ENCODE peak calls at places on chromosome 17, in four cellular contexts. N, C, B and S are unnamed samples.

GRCh38 chr17:56440391-56440790 is 153.1 kb upstream of the NOG start:
- DNase-seq in N (no peak), C (no peak), B (no peak), S (no peak)

GRCh38 chr17:37676115-37676925 is 33.1 kb upstream of the DDX52 start:
- DNase-seq in N (no peak), C (no peak), B (no peak), S (peak; percentile 56)

GRCh38 chr17:17350491-17351355 is 47.5 kb downstream of the NT5M start:
- DNase-seq in N (no peak), C (peak; percentile 13), B (no peak), S (no peak)

GRCh38 chr17:46171939-46172338 is 21.3 kb downstream of the KANSL1 start:
- DNase-seq in N (no peak), C (no peak), B (no peak), S (no peak)

GRCh38 chr17:56499799-56500388 is 93.6 kb upstream of the NOG start:
- DNase-seq in N (no peak), C (no peak), B (no peak), S (no peak)

GRCh38 chr17:77516902-77517301 is 376.1 kb downstream of the SEC14L1 start:
- DNase-seq in N (no peak), C (peak; percentile 21), B (no peak), S (no peak)

GRCh38 chr17:64071111-64071510 is 50.7 kb upstream of the ICAM2 start:
- DNase-seq in N (no peak), C (no peak), B (no peak), S (no peak)

GRCh38 chr17:16933317-16934132 is 38.4 kb downstream of the TNFRSF13B start:
- DNase-seq in N (no peak), C (no peak), B (no peak), S (no peak)

GRCh38 chr17:36546418-36547093 is 1.8 kb downstream of the GGNBP2 start:
- DNase-seq in N (no peak), C (no peak), B (no peak), S (no peak)

GRCh38 chr17:70241071-70241470 is 71.7 kb downstream of the KCNJ2 start:
- DNase-seq in N (no peak), C (no peak), B (no peak), S (no peak)

GRCh38 chr17:279776-280175 is 72.8 kb downstream of the RPH3AL start:
- DNase-seq in N (no peak), C (no peak), B (no peak), S (no peak)

GRCh38 chr17:59785091-59785799 is 77.8 kb downstream of the VMP1 start:
- DNase-seq in N (no peak), C (no peak), B (no peak), S (no peak)

GRCh38 chr17:80956321-80957190 is 35.1 kb upstream of the CHMP6 start:
- DNase-seq in N (no peak), C (no peak), B (no peak), S (no peak)

GRCh38 chr17:32266389-32267269 is 997 bp downstream of the RHBDL3 start:
- DNase-seq in N (peak; percentile 79), C (no peak), B (no peak), S (no peak)

GRCh38 chr17:79874329-79874981 is 35.2 kb upstream of the CBX4 start:
- DNase-seq in N (peak; percentile 80), C (no peak), B (no peak), S (no peak)

DNA sequence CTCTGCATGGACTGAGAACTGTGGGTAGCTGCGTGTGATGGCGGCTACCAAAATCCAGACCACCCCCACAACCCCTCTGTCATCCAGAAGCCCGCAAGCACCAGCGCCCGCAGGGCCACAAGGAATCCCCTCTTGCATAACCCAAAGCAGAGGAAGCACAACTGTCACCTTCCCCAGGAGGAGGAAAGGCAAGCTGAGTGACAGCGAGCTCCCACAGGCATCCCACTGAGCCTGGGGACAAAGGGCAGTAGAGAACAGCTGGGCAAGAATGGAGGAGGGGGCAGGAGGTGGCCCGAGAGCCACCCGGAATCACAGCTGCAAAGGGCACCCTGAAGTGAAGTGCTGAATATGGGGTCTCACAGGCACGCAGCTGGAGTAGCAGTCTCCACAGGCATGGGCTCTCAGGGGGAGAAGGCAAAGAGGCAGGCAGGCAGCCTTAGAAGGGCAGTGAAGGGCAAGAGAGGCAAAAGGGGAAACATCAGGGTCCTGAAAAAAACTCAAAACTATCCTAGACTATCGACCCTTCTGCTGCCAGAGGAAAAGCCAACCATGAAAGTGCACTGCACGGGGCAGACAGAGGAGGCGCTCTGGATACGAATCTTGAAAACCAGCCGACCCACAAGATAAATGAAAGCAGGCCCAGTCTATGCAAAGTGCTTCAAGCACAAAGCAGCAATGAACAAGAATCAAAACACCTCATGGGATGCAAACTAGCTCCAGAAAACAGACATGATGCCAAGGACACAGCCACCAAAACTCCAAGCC is 17.1 kb downstream of the USP36 start:
- DNase-seq in N (no peak), C (no peak), B (no peak), S (no peak)
- TF ChIP-seq CTCF in N (peak; percentile 57), C (no peak), B (no peak), S (no peak)

GRCh38 chr17:13435230-13435629 is 166.5 kb downstream of the HS3ST3A1 start:
- DNase-seq in N (no peak), C (no peak), B (no peak), S (no peak)

DNA sequence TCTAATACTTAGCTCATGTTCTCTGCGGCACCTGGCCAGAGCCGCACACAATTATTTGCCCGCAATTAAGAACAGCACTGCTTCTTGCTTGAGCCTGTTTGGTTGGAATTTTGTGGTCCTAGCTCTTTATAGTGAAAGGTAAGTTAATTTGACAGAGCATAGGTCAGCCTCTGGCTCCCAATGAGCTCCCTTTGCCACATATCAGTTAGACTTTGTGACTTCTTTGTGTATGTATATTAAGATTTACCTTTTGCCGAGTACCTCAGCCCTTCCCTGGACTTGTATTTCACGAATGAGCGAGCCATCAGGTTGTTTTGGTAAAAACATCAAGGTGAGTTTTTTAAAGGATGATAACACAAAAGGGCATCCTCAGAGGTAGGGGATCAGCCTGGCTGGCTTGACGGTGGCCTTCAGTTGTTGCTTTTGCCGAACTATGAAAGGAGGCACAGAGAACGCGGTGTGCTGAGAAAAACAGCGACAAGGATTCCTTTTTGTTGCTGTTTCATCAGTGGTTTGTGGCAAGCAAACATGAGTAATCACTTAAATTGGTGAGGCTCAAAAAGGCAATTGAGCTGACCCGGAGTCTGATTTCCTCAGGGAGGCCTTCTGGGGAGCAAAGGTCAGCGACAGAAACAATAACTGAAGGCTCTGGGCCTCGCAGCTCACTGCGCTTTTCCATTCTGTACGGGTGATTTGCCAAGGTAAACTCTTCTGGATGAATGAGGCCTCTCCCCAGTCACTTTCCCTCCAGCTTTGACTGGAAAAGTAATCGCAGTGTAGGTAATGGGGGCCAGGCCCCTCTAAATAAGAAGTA is 163.6 kb downstream of the HS3ST3A1 start:
- DNase-seq in N (no peak), C (no peak), B (no peak), S (peak; percentile 61)
- TF ChIP-seq POLR2AphosphoS5 in N (no peak), C (no peak), B (no peak), S (no peak)

GRCh38 chr17:38844261-38844757 is 9.2 kb downstream of the RPL23 start:
- DNase-seq in N (no peak), C (peak; percentile 35), B (no peak), S (peak; percentile 41)
- TF ChIP-seq CTCF in N (no peak), C (no peak), B (no peak), S (no peak)

DNA sequence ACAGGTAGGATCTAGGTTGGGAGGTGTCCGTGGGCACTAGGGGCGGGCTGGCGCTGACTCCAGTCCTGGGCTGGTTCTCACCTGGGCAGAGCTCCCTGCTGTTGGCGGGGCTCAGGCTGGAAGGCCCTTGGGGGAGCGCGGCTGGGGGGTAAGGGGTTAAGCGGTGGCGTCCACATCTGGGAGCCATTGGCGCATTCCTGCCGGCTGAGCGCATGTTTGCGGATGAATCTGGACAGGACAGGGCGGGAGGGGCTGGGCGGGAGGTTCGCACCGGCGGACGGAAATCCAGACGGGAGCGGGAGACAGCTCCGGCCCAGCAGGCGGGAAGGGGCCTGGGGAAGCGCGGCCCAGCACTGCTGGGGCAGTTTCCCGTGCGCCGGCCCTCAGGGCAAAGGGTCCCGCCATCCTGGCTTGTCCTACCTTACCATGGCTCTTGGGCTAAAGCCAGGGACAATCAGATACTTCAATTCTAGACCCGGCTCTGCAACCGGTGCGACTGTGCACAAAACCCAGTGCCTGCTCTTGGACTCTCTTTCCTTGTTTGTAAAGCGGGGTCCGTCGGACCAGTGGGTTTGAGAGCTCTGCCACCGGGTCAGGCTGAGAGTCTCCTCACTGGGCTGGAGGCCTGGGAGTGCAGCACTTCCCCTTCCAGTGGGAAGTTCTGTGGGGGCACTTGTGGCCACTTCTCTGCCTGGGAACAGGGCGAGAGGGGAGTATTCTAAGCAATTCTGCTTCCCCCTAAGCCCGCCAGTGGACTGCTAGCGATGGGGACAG is 7.8 kb downstream of the RARA start:
- DNase-seq in N (peak; percentile 87), C (peak; percentile 45), B (peak; percentile 56), S (peak; percentile 72)
- TF ChIP-seq POLR2AphosphoS5 in N (no peak), C (no peak), B (peak; percentile 30), S (peak; percentile 56)

GRCh38 chr17:29933379-29933778 is 3.4 kb upstream of the SSH2 start:
- DNase-seq in N (no peak), C (no peak), B (no peak), S (no peak)
- TF ChIP-seq CTCF in N (peak; percentile 53), C (no peak), B (no peak), S (no peak)

DNA sequence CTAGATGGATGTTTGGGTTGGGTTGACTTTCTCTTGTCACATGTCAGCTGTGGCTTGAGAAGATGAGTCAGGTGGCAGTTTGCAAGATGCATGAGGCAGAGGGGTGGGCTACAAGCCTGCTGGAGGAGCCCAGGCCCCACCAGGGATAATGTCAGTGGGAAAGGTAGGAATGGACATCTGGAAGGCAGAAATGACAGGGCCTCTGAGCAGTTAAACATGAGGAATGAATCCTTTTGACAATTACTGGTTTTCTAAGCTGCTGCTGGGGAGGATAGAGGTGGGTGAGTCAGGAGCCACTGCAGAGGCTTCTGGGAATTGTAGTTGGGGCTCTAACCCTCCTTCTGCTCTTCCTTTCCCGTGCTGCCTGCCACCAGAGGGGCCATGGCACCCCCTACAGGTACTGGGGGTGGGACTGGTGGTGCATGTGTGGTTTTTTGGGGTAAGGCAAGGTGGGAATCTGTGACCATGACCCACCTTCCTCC is 15.7 kb downstream of the SLC52A1 start:
- DNase-seq in N (peak; percentile 54), C (no peak), B (no peak), S (no peak)
- TF ChIP-seq POLR2AphosphoS5 in N (no peak), C (no peak), B (no peak), S (no peak)

GRCh38 chr17:28747046-28747691 is 3.4 kb downstream of the TRAF4 start:
- DNase-seq in N (no peak), C (peak; percentile 91), B (peak; percentile 89), S (peak; percentile 78)
- TF ChIP-seq CTCF in N (no peak), C (no peak), B (peak; percentile 28), S (no peak)